ENCODE peak calls at places on chromosome 16, in six cellular contexts. V is anterior cingulate cortex, X is head of caudate nucleus, R is ovary, J is right lobe of liver, Z is fibroblast of lung. F is an unnamed sample.

GRCh38 chr16:10665166-10665565 is 29.6 kb downstream of the TEKT5 start:
- DNase-seq in V (no peak), J (no peak), X (no peak), R (no peak), Z (no peak), F (no peak)

GRCh38 chr16:70749006-70749678 is 51.8 kb downstream of the VAC14 start:
- DNase-seq in Z (no peak), X (peak), J (peak), R (no peak), V (no peak), F (peak)

GRCh38 chr16:86819523-86819887 is 241.2 kb downstream of the FOXL1 start:
- DNase-seq in Z (no peak), R (no peak), V (no peak), J (no peak), X (no peak), F (no peak)

GRCh38 chr16:50360779-50361178 is 8.0 kb downstream of the BRD7 start:
- DNase-seq in J (no peak), R (no peak), Z (peak), V (no peak), X (no peak), F (no peak)

GRCh38 chr16:68790130-68790761 is 53.1 kb upstream of the TANGO6 start:
- DNase-seq in Z (peak), V (no peak), J (peak), X (no peak), R (peak), F (no peak)

GRCh38 chr16:65318138-65318537 is 196.3 kb upstream of the CDH11 start:
- DNase-seq in X (peak), R (no peak), Z (no peak), J (no peak), V (no peak), F (no peak)

GRCh38 chr16:55454861-55455260 is 24.1 kb upstream of the MMP2 start:
- DNase-seq in Z (no peak), R (no peak), V (no peak), J (no peak), X (no peak), F (no peak)

GRCh38 chr16:85847681-85848601 is 48.4 kb downstream of the COX4I1 start:
- DNase-seq in J (peak), V (no peak), R (no peak), Z (no peak), X (no peak), F (no peak)

GRCh38 chr16:57577691-57578224 is 35.3 kb downstream of the ADGRG5 start:
- DNase-seq in V (no peak), X (no peak), Z (no peak), J (no peak), R (no peak), F (no peak)

GRCh38 chr16:80932725-80933124 is 74.0 kb downstream of the CMC2 start:
- DNase-seq in X (peak), Z (peak), V (no peak), J (peak), R (peak), F (no peak)

GRCh38 chr16:68644715-68645493 is at the start of gene CDH3:
- DNase-seq in V (no peak), R (peak), X (peak), J (no peak), Z (peak), F (no peak)

GRCh38 chr16:87806608-87807546 is 41.1 kb upstream of the KLHDC4 start:
- DNase-seq in J (no peak), R (no peak), V (peak), X (peak), Z (peak), F (no peak)

GRCh38 chr16:70430667-70431536 is 8.0 kb downstream of the ST3GAL2 start:
- DNase-seq in X (no peak), J (no peak), Z (no peak), R (no peak), V (no peak), F (no peak)

GRCh38 chr16:81470796-81471636 is 26.4 kb downstream of the CMIP start:
- DNase-seq in V (no peak), J (no peak), R (no peak), Z (no peak), X (no peak), F (no peak)

GRCh38 chr16:47392114-47392513 is 68.7 kb downstream of the ITFG1 start:
- DNase-seq in V (no peak), R (no peak), J (no peak), Z (peak), X (no peak), F (no peak)

GRCh38 chr16:51225902-51226301 is 74.8 kb upstream of the SALL1 start:
- DNase-seq in R (no peak), Z (no peak), V (no peak), J (no peak), X (no peak), F (no peak)

GRCh38 chr16:23469814-23470213 is 16.8 kb upstream of the COG7 start:
- DNase-seq in Z (peak), V (no peak), X (no peak), R (no peak), J (peak), F (no peak)

GRCh38 chr16:58299757-58300349 is 5.0 kb upstream of the PRSS54 start:
- DNase-seq in V (no peak), R (no peak), J (no peak), X (no peak), Z (peak), F (no peak)

GRCh38 chr16:46996391-46996790 is 22.9 kb upstream of the DNAJA2 start:
- DNase-seq in Z (peak), R (no peak), X (no peak), J (no peak), V (no peak), F (no peak)

GRCh38 chr16:68776821-68777485 is 39.9 kb downstream of the CDH1 start:
- DNase-seq in V (no peak), J (no peak), X (no peak), R (no peak), Z (peak), F (no peak)

F was measured in midbrain.